ENCODE peak calls at places on chromosomes 1 and 21, in six cellular contexts. U is ovary; N is stimulated activated CD4-positive, alpha-beta T cell treated with anti-CD3 and anti-CD28 coated beads, Interleukin-4, amount 100 ng/mL, for 48 hours; H is fibroblast of the conjunctiva; X is AG08395; F is B cell. J is an unnamed sample.

GRCh38 chr1:8809342-8809736 is 8.1 kb downstream of the RERE start:
- DNase-seq in U (no peak), N (no peak), H (no peak), X (no peak), F (no peak), J (no peak)

GRCh38 chr21:44849616-44850130 is 23.8 kb downstream of the PTTG1IP start:
- DNase-seq in U (no peak), N (no peak), H (no peak), X (no peak), F (no peak), J (no peak)

GRCh38 chr1:214380986-214381695 is 100.2 kb downstream of the SMYD2 start:
- DNase-seq in U (no peak), N (no peak), H (no peak), X (no peak), F (no peak), J (no peak)

GRCh38 chr1:167934407-167935251 is 1.9 kb upstream of the DCAF6 start:
- DNase-seq in U (no peak), N (no peak), H (peak), X (peak), F (no peak), J (no peak)

GRCh38 chr1:194295690-194296089 is 1109.3 kb upstream of the B3GALT2 start:
- DNase-seq in U (no peak), N (no peak), H (no peak), X (no peak), F (no peak), J (no peak)

GRCh38 chr1:226643701-226644540 is 95.2 kb downstream of the ITPKB start:
- DNase-seq in U (no peak), N (no peak), H (no peak), X (no peak), F (peak), J (peak)

GRCh38 chr1:246139745-246140182 is 367.3 kb downstream of the SMYD3 start:
- DNase-seq in U (no peak), N (no peak), H (peak), X (peak), F (no peak), J (no peak)

GRCh38 chr1:181592261-181592859 is 109.0 kb downstream of the CACNA1E start:
- DNase-seq in U (no peak), N (no peak), H (no peak), X (no peak), F (no peak), J (no peak)

GRCh38 chr21:45554477-45555175 is 12.4 kb upstream of the SLC19A1 start:
- DNase-seq in U (peak), N (peak), H (no peak), X (peak), F (peak), J (peak)

GRCh38 chr1:101769520-101769919 is 227.2 kb downstream of the OLFM3 start:
- DNase-seq in U (no peak), N (no peak), H (no peak), X (no peak), F (no peak), J (no peak)

GRCh38 chr1:186894415-186894814 is 65.7 kb downstream of the PLA2G4A start:
- DNase-seq in U (no peak), N (no peak), H (no peak), X (no peak), F (no peak), J (no peak)

GRCh38 chr1:213399695-213400094 is 348.7 kb downstream of the RPS6KC1 start:
- DNase-seq in U (no peak), N (no peak), H (no peak), X (no peak), F (no peak), J (peak)

GRCh38 chr21:44582980-44583799 is 2.8 kb upstream of the KRTAP10-5 start:
- DNase-seq in U (peak), N (no peak), H (no peak), X (no peak), F (no peak), J (peak)

GRCh38 chr1:228317411-228317828 is 89.2 kb downstream of the TRIM11 start:
- DNase-seq in U (peak), N (no peak), H (no peak), X (no peak), F (no peak), J (peak)

GRCh38 chr1:214551436-214552173 is at the start of gene PTPN14:
- DNase-seq in U (peak), N (no peak), H (peak), X (peak), F (no peak), J (peak)

GRCh38 chr1:183885142-183885735 is 80.3 kb downstream of the RGL1 start:
- DNase-seq in U (no peak), N (no peak), H (no peak), X (no peak), F (no peak), J (no peak)

GRCh38 chr1:32754282-32755097 is 51.9 kb upstream of the SYNC start:
- DNase-seq in U (no peak), N (peak), H (no peak), X (no peak), F (no peak), J (no peak)

GRCh38 chr1:72037745-72038343 is 244.5 kb downstream of the NEGR1 start:
- DNase-seq in U (no peak), N (peak), H (peak), X (peak), F (no peak), J (no peak)

GRCh38 chr21:31804008-31804394 is 68.8 kb upstream of the HUNK start:
- DNase-seq in U (no peak), N (no peak), H (no peak), X (no peak), F (no peak), J (no peak)

GRCh38 chr1:172320723-172321122 is 99.8 kb upstream of the C1orf105 start:
- DNase-seq in U (no peak), N (no peak), H (no peak), X (peak), F (no peak), J (no peak)

GRCh38 chr1:187624812-187625542 is 796.2 kb downstream of the PLA2G4A start:
- DNase-seq in U (no peak), N (no peak), H (no peak), X (no peak), F (no peak), J (no peak)

GRCh38 chr1:25568090-25568833 is 24.9 kb downstream of the LDLRAP1 start:
- DNase-seq in U (peak), N (no peak), H (no peak), X (peak), F (no peak), J (no peak)

GRCh38 chr1:16067127-16067768 is 6.2 kb downstream of the FAM131C start:
- DNase-seq in U (no peak), N (no peak), H (no peak), X (no peak), F (no peak), J (peak)

GRCh38 chr1:225897595-225898514 is 8.9 kb upstream of the LEFTY1 start:
- DNase-seq in U (no peak), N (no peak), H (no peak), X (no peak), F (no peak), J (no peak)

GRCh38 chr1:243549108-243549507 is 293.3 kb downstream of the SDCCAG8 start:
- DNase-seq in U (no peak), N (no peak), H (no peak), X (peak), F (no peak), J (no peak)

GRCh38 chr1:36386262-36387140 is 777 bp upstream of the STK40 start:
- DNase-seq in U (peak), N (peak), H (peak), X (peak), F (peak), J (peak)

GRCh38 chr1:12132078-12132477 is 34.7 kb upstream of the TNFRSF1B start:
- DNase-seq in U (no peak), N (no peak), H (peak), X (peak), F (no peak), J (no peak)

GRCh38 chr1:112501810-112502641 is 6.7 kb upstream of the WNT2B start:
- DNase-seq in U (peak), N (peak), H (peak), X (peak), F (peak), J (peak)

GRCh38 chr1:228270032-228270431 is 62.2 kb downstream of the OBSCN start:
- DNase-seq in U (no peak), N (no peak), H (no peak), X (peak), F (peak), J (no peak)

GRCh38 chr21:45802425-45802824 is 158.9 kb downstream of the PCBP3 start:
- DNase-seq in U (no peak), N (no peak), H (no peak), X (no peak), F (no peak), J (no peak)

GRCh38 chr1:19737413-19737812 is 62.3 kb downstream of the TMCO4 start:
- DNase-seq in U (no peak), N (no peak), H (no peak), X (no peak), F (no peak), J (no peak)

GRCh38 chr1:206808615-206809014 is 36.3 kb upstream of the IL10 start:
- DNase-seq in U (no peak), N (no peak), H (no peak), X (peak), F (no peak), J (no peak)

GRCh38 chr1:182588460-182589396 is at the start of gene RNASEL:
- DNase-seq in U (peak), N (no peak), H (peak), X (peak), F (peak), J (peak)

GRCh38 chr21:35940074-35940927 is 120.0 kb downstream of the SETD4 start:
- DNase-seq in U (peak), N (no peak), H (peak), X (peak), F (peak), J (peak)

GRCh38 chr1:13702425-13703127 is 2.6 kb downstream of the PRDM2 start:
- DNase-seq in U (no peak), N (peak), H (no peak), X (no peak), F (peak), J (no peak)

GRCh38 chr1:168480997-168481396 is 62.8 kb downstream of the XCL2 start:
- DNase-seq in U (no peak), N (no peak), H (no peak), X (no peak), F (no peak), J (no peak)

GRCh38 chr1:94855307-94855700 is 35.1 kb downstream of the SLC44A3 start:
- DNase-seq in U (no peak), N (no peak), H (no peak), X (peak), F (no peak), J (no peak)

J was measured in left ventricle myocardium superior.